ENCODE peak calls at places on chromosomes 3 and 15, in five cellular contexts. One of them, this sample, is unnamed.

GRCh38 chr15:40440300-40441011 is at the start of gene BAHD1:
- DNase-seq in neural crest cell: peak
- DNase-seq in body of pancreas: peak
- DNase-seq in endothelial cell: peak
- DNase-seq in IMR-90: peak
- DNase-seq in this sample: peak

GRCh38 chr3:105960381-105960780 is 91.6 kb upstream of the CBLB start:
- DNase-seq in neural crest cell: no peak
- DNase-seq in body of pancreas: no peak
- DNase-seq in IMR-90: no peak
- DNase-seq in endothelial cell: no peak
- DNase-seq in this sample: no peak

GRCh38 chr3:158631986-158632385 is 12.3 kb upstream of the GFM1 start:
- DNase-seq in neural crest cell: no peak
- DNase-seq in IMR-90: no peak
- DNase-seq in body of pancreas: no peak
- DNase-seq in endothelial cell: no peak
- DNase-seq in this sample: no peak

GRCh38 chr3:197494366-197495058 is 61.3 kb downstream of the BDH1 start:
- DNase-seq in neural crest cell: no peak
- DNase-seq in IMR-90: no peak
- DNase-seq in body of pancreas: no peak
- DNase-seq in endothelial cell: no peak
- DNase-seq in this sample: no peak

GRCh38 chr15:85582719-85583089 is 202.3 kb downstream of the AKAP13 start:
- DNase-seq in IMR-90: peak
- DNase-seq in neural crest cell: no peak
- DNase-seq in endothelial cell: peak
- DNase-seq in body of pancreas: peak
- DNase-seq in this sample: no peak

GRCh38 chr3:37935756-37936666 is 54.6 kb upstream of the VILL start:
- DNase-seq in IMR-90: peak
- DNase-seq in neural crest cell: no peak
- DNase-seq in endothelial cell: no peak
- DNase-seq in body of pancreas: peak
- DNase-seq in this sample: no peak

GRCh38 chr3:143239026-143239425 is 119.5 kb downstream of the CHST2 start:
- DNase-seq in neural crest cell: no peak
- DNase-seq in endothelial cell: no peak
- DNase-seq in IMR-90: peak
- DNase-seq in body of pancreas: no peak
- DNase-seq in this sample: no peak

GRCh38 chr3:11591401-11592266 is 52.1 kb downstream of the VGLL4 start:
- DNase-seq in neural crest cell: peak
- DNase-seq in endothelial cell: no peak
- DNase-seq in body of pancreas: peak
- DNase-seq in IMR-90: peak
- DNase-seq in this sample: no peak

GRCh38 chr15:89883518-89883917 is 10.3 kb downstream of the AP3S2 start:
- DNase-seq in body of pancreas: no peak
- DNase-seq in neural crest cell: no peak
- DNase-seq in IMR-90: no peak
- DNase-seq in endothelial cell: no peak
- DNase-seq in this sample: no peak

GRCh38 chr15:99703603-99704443 is 29.4 kb downstream of the LYSMD4 start:
- DNase-seq in neural crest cell: no peak
- DNase-seq in body of pancreas: peak
- DNase-seq in endothelial cell: peak
- DNase-seq in IMR-90: peak
- DNase-seq in this sample: no peak

GRCh38 chr3:129597087-129597791 is 9.2 kb downstream of the PLXND1 start:
- DNase-seq in body of pancreas: no peak
- DNase-seq in IMR-90: peak
- DNase-seq in endothelial cell: no peak
- DNase-seq in neural crest cell: no peak
- DNase-seq in this sample: no peak

GRCh38 chr3:106457278-106458210 is 588.7 kb upstream of the CBLB start:
- DNase-seq in endothelial cell: no peak
- DNase-seq in neural crest cell: no peak
- DNase-seq in IMR-90: peak
- DNase-seq in body of pancreas: peak
- DNase-seq in this sample: no peak

GRCh38 chr3:77053769-77054168 is 13.9 kb downstream of the ROBO2 start:
- DNase-seq in body of pancreas: no peak
- DNase-seq in neural crest cell: no peak
- DNase-seq in endothelial cell: no peak
- DNase-seq in IMR-90: no peak
- DNase-seq in this sample: no peak

GRCh38 chr15:33292718-33293307 is 18.0 kb upstream of the RYR3 start:
- DNase-seq in neural crest cell: peak
- DNase-seq in endothelial cell: peak
- DNase-seq in body of pancreas: peak
- DNase-seq in IMR-90: peak
- DNase-seq in this sample: peak

GRCh38 chr15:100717596-100717995 is 115.2 kb downstream of the ASB7 start:
- DNase-seq in neural crest cell: no peak
- DNase-seq in IMR-90: no peak
- DNase-seq in body of pancreas: no peak
- DNase-seq in endothelial cell: no peak
- DNase-seq in this sample: no peak

DNA sequence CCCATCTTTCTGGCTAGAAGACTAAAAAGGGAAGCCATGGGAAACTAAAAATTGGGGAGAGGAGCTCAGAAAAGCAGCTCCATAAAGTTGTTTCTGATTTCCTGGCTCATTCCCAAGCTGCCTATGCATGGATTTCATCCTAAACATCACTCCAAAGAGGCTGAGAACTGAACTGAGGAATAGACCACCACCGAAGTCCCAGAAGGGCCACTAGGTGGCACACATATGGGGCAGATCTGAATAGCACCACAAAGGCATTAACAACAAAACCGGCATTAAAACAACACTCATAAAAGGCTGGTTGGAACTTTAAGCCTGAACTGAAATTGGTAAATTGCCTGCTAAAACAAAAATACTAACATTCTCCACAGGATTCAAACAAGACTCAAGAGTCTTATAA is 106.3 kb downstream of the PLD1 start:
- DNase-seq in neural crest cell: no peak
- DNase-seq in body of pancreas: no peak
- DNase-seq in IMR-90: peak
- DNase-seq in endothelial cell: no peak
- DNase-seq in this sample: no peak
- TF ChIP-seq CTCF in neural crest cell: peak
- TF ChIP-seq CTCF in body of pancreas: no peak
- TF ChIP-seq CTCF in IMR-90: peak
- TF ChIP-seq CTCF in endothelial cell: peak
- TF ChIP-seq CTCF in this sample: no peak

DNA sequence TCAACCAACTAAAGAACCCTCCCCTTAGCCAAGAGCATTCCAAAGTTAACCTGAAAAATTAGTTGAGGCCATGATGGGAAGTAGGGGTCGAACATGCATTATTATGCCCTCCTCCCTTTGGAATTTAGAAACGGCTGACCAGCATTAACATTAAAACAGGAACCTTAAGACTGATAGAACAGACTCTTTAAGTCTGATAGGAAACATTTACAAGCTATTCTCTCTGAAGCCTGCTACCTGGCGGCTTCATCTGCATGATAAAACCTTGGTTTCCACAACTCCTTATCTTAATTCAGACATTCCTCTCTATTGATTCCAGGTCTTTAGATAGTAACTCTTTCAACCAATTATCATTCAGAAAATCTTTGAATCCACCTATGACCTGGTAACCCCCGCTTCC is 331.0 kb downstream of the CGGBP1 start:
- DNase-seq in neural crest cell: no peak
- DNase-seq in endothelial cell: no peak
- DNase-seq in body of pancreas: no peak
- DNase-seq in IMR-90: no peak
- DNase-seq in this sample: no peak
- TF ChIP-seq CTCF in neural crest cell: no peak
- TF ChIP-seq CTCF in endothelial cell: no peak
- TF ChIP-seq CTCF in body of pancreas: no peak
- TF ChIP-seq CTCF in IMR-90: no peak
- TF ChIP-seq CTCF in this sample: no peak

GRCh38 chr15:70319466-70319865 is 221.7 kb upstream of the TLE3 start:
- DNase-seq in neural crest cell: no peak
- DNase-seq in body of pancreas: no peak
- DNase-seq in IMR-90: no peak
- DNase-seq in endothelial cell: no peak
- DNase-seq in this sample: no peak
- TF ChIP-seq CTCF in neural crest cell: no peak
- TF ChIP-seq CTCF in body of pancreas: no peak
- TF ChIP-seq CTCF in IMR-90: no peak
- TF ChIP-seq CTCF in endothelial cell: no peak
- TF ChIP-seq CTCF in this sample: no peak

DNA sequence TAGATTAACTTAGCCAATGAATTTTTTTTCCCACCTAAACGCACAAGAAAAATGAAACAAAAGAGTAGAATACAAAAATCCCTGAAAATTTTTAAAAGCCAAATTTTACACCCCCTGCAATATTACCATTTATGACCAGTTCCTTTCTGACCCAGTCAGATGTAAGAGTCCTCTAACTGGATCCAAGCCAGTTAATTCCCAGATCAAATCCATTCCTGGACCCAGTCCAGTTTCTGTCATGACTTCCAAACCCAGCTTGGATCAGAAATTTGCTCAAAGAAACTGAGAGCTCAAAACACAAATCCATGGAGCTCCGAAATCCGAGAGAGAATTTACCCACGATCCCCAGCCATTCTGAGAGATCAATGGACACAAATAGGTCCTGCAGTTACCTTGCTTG is 17.0 kb upstream of the ALDH1L1 start:
- DNase-seq in body of pancreas: peak
- DNase-seq in IMR-90: no peak
- DNase-seq in neural crest cell: no peak
- DNase-seq in endothelial cell: no peak
- DNase-seq in this sample: no peak
- TF ChIP-seq CTCF in body of pancreas: no peak
- TF ChIP-seq CTCF in IMR-90: no peak
- TF ChIP-seq CTCF in neural crest cell: no peak
- TF ChIP-seq CTCF in endothelial cell: no peak
- TF ChIP-seq CTCF in this sample: no peak

DNA sequence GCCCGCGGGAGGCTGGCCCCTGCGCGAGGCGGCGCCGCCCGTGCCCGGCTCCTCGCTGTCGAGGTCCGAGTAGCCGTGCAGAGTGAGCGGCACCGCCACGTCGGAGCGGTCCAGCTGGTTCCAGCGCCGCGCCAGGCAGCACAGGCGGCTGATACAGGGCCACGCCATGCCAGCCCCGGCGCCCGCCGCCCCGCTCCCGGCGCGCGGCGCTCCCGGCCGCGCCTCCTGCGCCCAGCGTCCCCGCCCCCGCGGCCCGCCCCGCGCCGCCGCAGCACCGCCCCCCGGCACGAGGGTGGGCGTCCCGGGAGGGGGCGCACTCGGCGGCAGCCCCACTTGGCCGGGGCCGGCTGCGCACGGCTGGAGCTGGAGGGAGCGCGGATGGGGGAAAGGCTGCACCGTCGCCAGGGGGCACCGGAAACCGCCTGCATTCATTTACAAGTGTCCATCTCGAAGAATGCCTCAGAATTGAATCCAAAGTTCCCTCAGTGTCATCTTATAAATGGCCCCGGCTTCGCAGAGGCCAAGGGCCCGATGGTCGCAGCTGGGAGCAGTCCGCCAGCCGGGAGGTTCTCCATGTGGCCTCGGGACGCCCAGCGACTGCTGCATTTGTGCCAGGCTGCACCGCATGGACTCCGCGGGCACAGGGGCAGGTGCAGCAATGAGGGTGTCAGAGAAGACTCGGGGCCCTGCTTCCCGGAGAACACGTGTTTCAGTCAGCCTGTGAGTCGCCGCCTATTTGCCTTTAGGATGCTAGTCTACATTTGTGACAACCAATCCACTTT is at the start of gene MAP6D1:
- DNase-seq in IMR-90: peak
- DNase-seq in neural crest cell: peak
- DNase-seq in body of pancreas: peak
- DNase-seq in endothelial cell: peak
- DNase-seq in this sample: peak
- TF ChIP-seq CTCF in IMR-90: peak
- TF ChIP-seq CTCF in neural crest cell: peak
- TF ChIP-seq CTCF in body of pancreas: no peak
- TF ChIP-seq CTCF in endothelial cell: no peak
- TF ChIP-seq CTCF in this sample: peak

GRCh38 chr3:127423856-127424765 is 136.3 kb upstream of the PRR20G start:
- DNase-seq in neural crest cell: no peak
- DNase-seq in IMR-90: no peak
- DNase-seq in body of pancreas: no peak
- DNase-seq in endothelial cell: no peak
- DNase-seq in this sample: peak
- TF ChIP-seq CTCF in neural crest cell: no peak
- TF ChIP-seq CTCF in IMR-90: no peak
- TF ChIP-seq CTCF in body of pancreas: no peak
- TF ChIP-seq CTCF in endothelial cell: no peak
- TF ChIP-seq CTCF in this sample: no peak

GRCh38 chr3:146148468-146148931 is 12.5 kb downstream of the PLOD2 start:
- DNase-seq in neural crest cell: no peak
- DNase-seq in IMR-90: peak
- DNase-seq in endothelial cell: no peak
- DNase-seq in body of pancreas: no peak
- DNase-seq in this sample: no peak
- TF ChIP-seq CTCF in neural crest cell: no peak
- TF ChIP-seq CTCF in IMR-90: peak
- TF ChIP-seq CTCF in endothelial cell: no peak
- TF ChIP-seq CTCF in body of pancreas: no peak
- TF ChIP-seq CTCF in this sample: no peak

This sample was measured in progenitor cell of endocrine pancreas.